ENCODE peak calls at places on chromosomes 3 and 15, in eight cellular contexts. A is activated CD4-positive, CD25-positive, alpha-beta regulatory T cell; Q is LoVo; I is T-helper 9 cell; G is OCI-M1; R is RPMI8226; O is RCC 7860; Z is NT2/D1. N is an unnamed sample.

GRCh38 chr3:158420654-158421396 is 150.2 kb upstream of the MLF1 start:
- DNase-seq in A (no peak), G (no peak), R (no peak), O (peak), Z (no peak), I (no peak), Q (no peak), N (no peak)

GRCh38 chr3:114380233-114380645 is 86.4 kb downstream of the TIGIT start:
- DNase-seq in Z (no peak), I (no peak), O (no peak), G (no peak), Q (no peak), A (no peak), R (no peak), N (no peak)

GRCh38 chr3:13528217-13528801 is 20.6 kb upstream of the FBLN2 start:
- DNase-seq in Z (peak), A (no peak), Q (no peak), R (peak), O (no peak), G (no peak), I (no peak), N (no peak)

GRCh38 chr3:102156426-102156825 is 278.4 kb upstream of the ZPLD1 start:
- DNase-seq in I (no peak), R (no peak), O (peak), Z (no peak), Q (no peak), A (no peak), G (no peak), N (no peak)

GRCh38 chr15:53910236-53910849 is 67.9 kb upstream of the UNC13C start:
- DNase-seq in O (peak), A (no peak), Z (no peak), R (peak), I (no peak), G (no peak), Q (peak), N (no peak)

GRCh38 chr15:31440754-31441298 is 114.2 kb downstream of the KLF13 start:
- DNase-seq in I (no peak), Z (no peak), O (no peak), G (no peak), R (no peak), A (no peak), Q (no peak), N (peak)

GRCh38 chr15:39321977-39322376 is 258.9 kb upstream of the THBS1 start:
- DNase-seq in Q (no peak), O (no peak), G (no peak), I (no peak), R (no peak), A (no peak), Z (no peak), N (no peak)

GRCh38 chr3:28207000-28207733 is 34.3 kb upstream of the CMC1 start:
- DNase-seq in A (no peak), Z (no peak), Q (no peak), R (no peak), G (peak), O (no peak), I (no peak), N (no peak)

GRCh38 chr3:24294150-24294549 is 200.5 kb downstream of the THRB start:
- DNase-seq in G (no peak), I (no peak), Q (no peak), Z (no peak), R (no peak), O (peak), A (no peak), N (no peak)

GRCh38 chr15:92822216-92823144 is 77.6 kb upstream of the CHD2 start:
- DNase-seq in Z (no peak), G (no peak), I (no peak), Q (no peak), O (no peak), A (no peak), R (no peak), N (no peak)

GRCh38 chr15:56215769-56216168 is 27.9 kb downstream of the RFX7 start:
- DNase-seq in A (no peak), Z (no peak), Q (no peak), O (peak), I (no peak), G (no peak), R (no peak), N (no peak)

GRCh38 chr3:90011136-90011535 is 903.7 kb downstream of the EPHA3 start:
- DNase-seq in A (no peak), G (peak), I (no peak), O (no peak), Q (no peak), R (no peak), Z (no peak), N (no peak)

GRCh38 chr15:75201609-75202250 is at the start of gene C15orf39:
- DNase-seq in Z (no peak), O (peak), G (peak), A (peak), I (peak), R (peak), Q (peak), N (peak)

GRCh38 chr3:151912041-151912440 is 38.6 kb downstream of the SUCNR1 start:
- DNase-seq in Z (no peak), Q (no peak), R (no peak), I (no peak), G (no peak), A (no peak), O (no peak), N (no peak)

GRCh38 chr3:113844622-113845222 is 6.1 kb downstream of the GRAMD1C start:
- DNase-seq in A (no peak), O (peak), R (peak), Z (no peak), Q (peak), I (no peak), G (peak), N (no peak)

GRCh38 chr3:67015702-67016500 is 17.8 kb downstream of the KBTBD8 start:
- DNase-seq in I (no peak), R (no peak), G (peak), Z (no peak), O (no peak), A (no peak), Q (no peak), N (no peak)

GRCh38 chr15:96330064-96330449 is 443 bp upstream of the NR2F2 start:
- DNase-seq in A (no peak), O (peak), Z (no peak), R (no peak), I (no peak), G (no peak), Q (peak), N (no peak)

GRCh38 chr15:66894986-66895780 is 170.2 kb upstream of the SMAD3 start:
- DNase-seq in A (no peak), R (no peak), O (no peak), Z (no peak), I (no peak), G (no peak), Q (no peak), N (no peak)

GRCh38 chr15:31302778-31303433 is 23.7 kb upstream of the KLF13 start:
- DNase-seq in G (peak), Z (no peak), R (no peak), O (no peak), Q (no peak), A (no peak), I (no peak), N (peak)

GRCh38 chr15:101140697-101141065 is 111.2 kb downstream of the CHSY1 start:
- DNase-seq in Q (no peak), R (no peak), I (no peak), G (no peak), A (no peak), Z (no peak), O (no peak), N (no peak)

GRCh38 chr3:67517781-67518180 is 136.6 kb downstream of the SUCLG2 start:
- DNase-seq in I (no peak), Q (no peak), O (no peak), Z (no peak), A (no peak), G (no peak), R (no peak), N (no peak)

GRCh38 chr3:169662215-169663070 is 1.1 kb downstream of the MECOM start:
- DNase-seq in O (peak), Q (peak), A (no peak), R (peak), Z (no peak), G (peak), I (no peak), N (peak)

GRCh38 chr15:72934006-72934405 is 118.3 kb upstream of the NEO1 start:
- DNase-seq in R (no peak), Q (no peak), Z (no peak), G (no peak), A (no peak), O (no peak), I (no peak), N (no peak)